ENCODE peak calls at places on chromosomes 16 and 17, in five cellular contexts. K, C, A, N and G are unnamed samples.

GRCh38 chr17:59848778-59849177 is 44.0 kb downstream of the TUBD1 start:
- DNase-seq in N (peak), C (peak), A (no peak), K (peak), G (peak)

GRCh38 chr17:18866866-18867813 is 9.2 kb downstream of the PRPSAP2 start:
- DNase-seq in K (no peak), A (no peak), N (no peak), C (no peak), G (no peak)

GRCh38 chr16:58578642-58579041 is 51.0 kb downstream of the CNOT1 start:
- DNase-seq in A (no peak), N (no peak), C (no peak), K (no peak), G (no peak)

GRCh38 chr17:39742126-39742855 is 4.6 kb downstream of the GRB7 start:
- DNase-seq in N (peak), K (no peak), C (no peak), A (no peak), G (no peak)

GRCh38 chr16:56779956-56780355 is 50.0 kb downstream of the NUP93 start:
- DNase-seq in N (no peak), A (no peak), C (no peak), K (no peak), G (no peak)

GRCh38 chr16:74999208-74999682 is 421 bp downstream of the ZNRF1 start:
- DNase-seq in A (peak), K (peak), N (peak), C (peak), G (no peak)

GRCh38 chr17:57862990-57863667 is 13.3 kb upstream of the MRPS23 start:
- DNase-seq in N (no peak), A (no peak), C (no peak), K (no peak), G (no peak)

GRCh38 chr17:9290226-9290613 is 268.9 kb downstream of the NTN1 start:
- DNase-seq in C (no peak), N (no peak), A (no peak), K (no peak), G (no peak)

GRCh38 chr16:10770907-10771306 is 27.3 kb downstream of the NUBP1 start:
- DNase-seq in N (no peak), K (no peak), C (no peak), A (peak), G (peak)

GRCh38 chr17:58412910-58413630 is 4.3 kb downstream of the RNF43 start:
- DNase-seq in A (no peak), C (no peak), N (no peak), K (no peak), G (no peak)

GRCh38 chr17:38898812-38899348 is 26.5 kb upstream of the LASP1NB start:
- DNase-seq in K (peak), N (peak), C (no peak), A (peak), G (peak)

GRCh38 chr16:66503030-66503429 is 46.9 kb downstream of the TK2 start:
- DNase-seq in C (peak), N (peak), K (peak), A (no peak), G (no peak)

GRCh38 chr17:48645639-48646182 is 19.6 kb upstream of the HOXB9 start:
- DNase-seq in A (no peak), N (no peak), C (no peak), K (no peak), G (no peak)

GRCh38 chr16:90048347-90048722 is 28.8 kb downstream of the PRDM7 start:
- DNase-seq in A (no peak), K (peak), C (no peak), N (no peak), G (no peak)

GRCh38 chr17:9725575-9725974 is 65.8 kb downstream of the DHRS7C start:
- DNase-seq in K (no peak), C (no peak), N (no peak), A (no peak), G (no peak)

GRCh38 chr16:12257926-12258561 is 281.5 kb downstream of the SNX29 start:
- DNase-seq in K (no peak), C (no peak), A (no peak), N (peak), G (no peak)

GRCh38 chr16:85690469-85691064 is 1.8 kb upstream of the GINS2 start:
- DNase-seq in N (no peak), A (no peak), C (no peak), K (no peak), G (no peak)

GRCh38 chr16:22887445-22887844 is 73.5 kb downstream of the HS3ST2 start:
- DNase-seq in N (no peak), A (no peak), K (no peak), C (no peak), G (no peak)

GRCh38 chr17:38469875-38470274 is 41.6 kb downstream of the ARHGAP23 start:
- DNase-seq in K (no peak), N (peak), C (no peak), A (no peak), G (no peak)

GRCh38 chr17:63278731-63279442 is 167.2 kb downstream of the CYB561 start:
- DNase-seq in C (no peak), A (no peak), K (no peak), N (no peak), G (no peak)

GRCh38 chr16:66430214-66430613 is 3.1 kb downstream of the BEAN1 start:
- DNase-seq in A (no peak), N (no peak), C (no peak), K (no peak), G (no peak)

GRCh38 chr17:59406808-59407381 is 75.4 kb downstream of the YPEL2 start:
- DNase-seq in K (peak), N (no peak), C (no peak), A (no peak), G (peak)

GRCh38 chr17:79798296-79799173 is 1.7 kb upstream of the CBX8 start:
- DNase-seq in C (no peak), N (peak), K (peak), A (no peak), G (no peak)
- H3K4me3 ChIP-seq in C (peak), N (peak), K (peak), A (no peak), G (peak)

GRCh38 chr17:2595736-2596135 is 2.3 kb downstream of the PAFAH1B1 start:
- DNase-seq in K (no peak), A (no peak), N (no peak), C (no peak), G (no peak)
- H3K4me3 ChIP-seq in K (peak), A (peak), N (peak), C (peak), G (peak)

DNA sequence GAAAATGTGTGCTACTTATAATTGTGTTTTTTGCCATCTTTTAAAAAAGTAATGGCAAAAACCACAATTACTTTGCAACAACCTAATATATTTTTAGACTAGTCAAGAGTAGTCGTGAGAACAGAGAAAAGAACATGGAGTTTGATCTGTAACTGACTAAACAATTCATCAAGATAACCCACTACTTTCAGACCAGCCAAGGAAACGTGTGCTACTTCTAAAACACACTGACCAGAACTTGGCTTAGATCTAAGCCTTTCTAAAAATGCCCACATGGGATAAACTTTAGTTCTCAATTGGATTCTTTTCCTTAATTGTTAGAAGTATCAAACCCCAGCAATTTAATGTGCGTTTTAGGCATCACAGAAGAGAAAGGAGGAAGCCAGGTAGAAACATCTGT is 594 bp downstream of the PECAM1 start:
- DNase-seq in C (no peak), N (no peak), K (no peak), A (no peak), G (no peak)
- H3K4me3 ChIP-seq in C (peak), N (peak), K (peak), A (peak), G (no peak)

DNA sequence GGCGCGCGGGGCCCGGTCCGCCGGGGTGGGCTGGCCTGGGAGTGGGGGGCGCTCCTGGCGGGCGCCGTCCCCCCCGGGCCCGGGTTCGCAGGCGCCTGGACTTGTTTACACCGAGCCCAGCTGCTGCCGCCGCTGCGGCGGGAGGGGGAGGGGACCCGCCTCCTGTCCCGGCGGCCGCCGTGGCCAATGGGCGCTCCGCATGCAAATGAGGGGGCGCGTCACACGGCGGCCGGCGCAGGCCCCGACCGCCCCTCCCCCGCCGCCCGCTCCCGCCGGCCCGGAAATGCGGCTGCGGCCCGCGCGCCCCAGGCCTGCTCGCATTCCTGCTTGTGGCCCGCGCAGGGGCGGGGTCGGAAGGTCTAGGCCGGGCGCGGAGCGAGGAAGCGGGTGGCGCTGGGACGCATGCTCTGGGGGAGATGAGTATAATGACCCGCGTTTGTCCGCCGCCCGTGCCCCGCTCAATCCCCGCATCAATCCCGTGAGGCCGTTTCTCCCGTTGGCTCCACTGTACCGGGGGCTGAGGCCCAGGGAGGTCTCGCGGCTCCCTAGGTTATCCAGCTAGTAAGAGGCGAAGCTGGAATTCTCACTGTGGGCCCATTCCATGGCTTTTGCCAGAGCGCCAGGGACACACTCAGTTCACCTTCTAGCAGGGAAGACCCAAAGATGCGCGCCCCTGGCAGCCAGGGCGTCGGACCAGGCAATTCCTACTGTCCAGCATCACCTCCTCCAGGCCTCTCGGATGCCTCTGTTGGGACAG is at the start of gene YPEL3:
- DNase-seq in A (peak), K (peak), N (peak), C (peak), G (peak)
- H3K4me3 ChIP-seq in A (peak), K (peak), N (peak), C (peak), G (peak)

GRCh38 chr16:2470234-2470601 is 879 bp upstream of the NTN3 start:
- DNase-seq in N (peak), K (no peak), A (no peak), C (no peak), G (no peak)

GRCh38 chr16:2471653-2472487 is 773 bp downstream of the NTN3 start:
- DNase-seq in C (no peak), A (no peak), N (peak), K (no peak), G (no peak)

GRCh38 chr16:2470603-2471015 is 488 bp upstream of the NTN3 start:
- DNase-seq in N (no peak), A (no peak), K (no peak), C (no peak), G (no peak)

GRCh38 chr16:2472488-2472864 is 1.4 kb downstream of the NTN3 start:
- DNase-seq in C (no peak), K (no peak), A (no peak), N (peak), G (no peak)

DNA sequence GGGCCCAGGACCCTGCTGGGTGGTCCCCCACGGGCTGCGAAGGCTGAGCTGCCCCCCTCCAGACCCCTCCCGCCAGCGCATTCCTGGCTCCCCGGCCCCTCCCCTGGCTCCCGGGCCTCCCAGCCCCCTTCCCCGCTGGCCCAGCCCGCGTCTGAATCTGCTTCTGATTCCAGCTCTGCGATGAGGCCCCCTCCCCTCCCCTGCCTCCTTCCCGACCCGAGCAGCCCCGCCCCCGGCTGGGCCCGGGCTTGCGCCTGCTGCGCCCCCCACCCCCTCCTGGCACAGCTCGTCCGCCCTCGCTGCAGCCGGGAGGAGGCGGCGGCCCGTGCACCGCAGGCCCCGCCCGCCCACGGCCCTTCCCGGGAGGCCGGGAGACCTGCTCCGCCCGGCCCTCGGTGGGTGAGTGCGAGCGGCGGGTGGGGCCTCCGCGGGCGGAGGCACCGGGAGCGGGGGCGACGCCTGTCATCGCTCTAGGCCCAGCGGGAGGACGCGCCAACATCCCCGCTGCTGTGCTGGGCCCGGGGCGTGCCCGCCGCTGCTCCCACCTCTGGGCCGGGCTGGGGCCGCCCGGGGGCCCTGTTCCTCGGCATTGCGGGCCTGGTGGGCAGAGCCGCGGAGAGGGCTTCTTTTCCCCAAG is at the start of gene NTN3:
- DNase-seq in A (no peak), C (no peak), K (peak), N (peak), G (no peak)
- H3K4me3 ChIP-seq in A (no peak), C (peak), K (peak), N (peak), G (peak)

GRCh38 chr17:49646391-49647255 is 31.3 kb downstream of the SPOP start:
- DNase-seq in N (peak), K (peak), A (no peak), C (no peak), G (peak)
- H3K4me3 ChIP-seq in N (no peak), K (no peak), A (no peak), C (peak), G (peak)

GRCh38 chr17:82736511-82737185 is 1.2 kb downstream of the FN3K start:
- DNase-seq in N (peak), C (no peak), A (no peak), K (no peak), G (no peak)
- H3K4me3 ChIP-seq in N (peak), C (peak), A (no peak), K (peak), G (no peak)